ENCODE peak calls at places on chromosomes 7 and 10, in seven cellular contexts. T is stimulated activated CD4-positive, alpha-beta T cell treated with anti-CD3 and anti-CD28 coated beads, Interleukin-4, amount 100 ng/mL, for 1 hour; B is GM13977; F is astrocyte; I is activated naive CD8-positive, alpha-beta T cell treated with anti-CD3 and anti-CD28 coated beads, Interleukin-2, amount 50 U/mL, for 16 hours; J is amniotic epithelial cell; D is posterior cingulate gyrus. W is an unnamed sample.

GRCh38 chr7:42907316-42907715 is 4.6 kb downstream of the C7orf25 start:
- DNase-seq in T (no peak), B (no peak), F (peak), I (no peak), J (peak), D (no peak), W (no peak)

GRCh38 chr10:62250594-62251198 is 17.9 kb downstream of the RTKN2 start:
- DNase-seq in T (no peak), B (no peak), F (peak), I (no peak), J (peak), D (no peak), W (no peak)

GRCh38 chr10:21757601-21757901 is 223.5 kb downstream of the MLLT10 start:
- DNase-seq in T (no peak), B (no peak), F (no peak), I (no peak), J (no peak), D (no peak), W (no peak)

GRCh38 chr10:73850863-73851461 is 23.4 kb downstream of the CAMK2G start:
- DNase-seq in T (no peak), B (no peak), F (peak), I (no peak), J (peak), D (peak), W (no peak)

GRCh38 chr7:89549768-89550167 is 604.5 kb upstream of the STEAP1 start:
- DNase-seq in T (no peak), B (no peak), F (no peak), I (no peak), J (no peak), D (no peak), W (no peak)

GRCh38 chr10:99539120-99539519 is 6.4 kb downstream of the NKX2-3 start:
- DNase-seq in T (no peak), B (no peak), F (no peak), I (no peak), J (no peak), D (no peak), W (no peak)

GRCh38 chr7:48193421-48193820 is 22.2 kb downstream of the ABCA13 start:
- DNase-seq in T (no peak), B (no peak), F (no peak), I (no peak), J (no peak), D (no peak), W (no peak)

GRCh38 chr10:18681366-18681765 is 22.1 kb downstream of the ARL5B start:
- DNase-seq in T (no peak), B (no peak), F (no peak), I (no peak), J (peak), D (no peak), W (no peak)

GRCh38 chr7:136114966-136115762 is 138.0 kb upstream of the MTPN start:
- DNase-seq in T (peak), B (peak), F (peak), I (no peak), J (peak), D (no peak), W (peak)

GRCh38 chr7:137001041-137001440 is 132.6 kb downstream of the CHRM2 start:
- DNase-seq in T (no peak), B (no peak), F (peak), I (no peak), J (no peak), D (no peak), W (no peak)

GRCh38 chr7:1979591-1980560 is 252.9 kb downstream of the MAD1L1 start:
- DNase-seq in T (no peak), B (peak), F (no peak), I (no peak), J (no peak), D (peak), W (peak)

GRCh38 chr10:72297281-72297967 is 23.7 kb downstream of the DDIT4 start:
- DNase-seq in T (peak), B (peak), F (peak), I (peak), J (peak), D (peak), W (peak)

GRCh38 chr7:107614425-107614824 is 34.4 kb downstream of the BCAP29 start:
- DNase-seq in T (no peak), B (no peak), F (peak), I (no peak), J (peak), D (no peak), W (no peak)

GRCh38 chr7:71486856-71487628 is 355.1 kb downstream of the GALNT17 start:
- DNase-seq in T (no peak), B (no peak), F (peak), I (no peak), J (no peak), D (no peak), W (no peak)

GRCh38 chr7:68688416-68689086 is 909.7 kb upstream of the AUTS2 start:
- DNase-seq in T (no peak), B (no peak), F (peak), I (no peak), J (no peak), D (no peak), W (no peak)

GRCh38 chr7:41136551-41136950 is 566.3 kb downstream of the INHBA start:
- DNase-seq in T (no peak), B (no peak), F (no peak), I (no peak), J (no peak), D (peak), W (no peak)

GRCh38 chr7:155336812-155337602 is 39.3 kb downstream of the INSIG1 start:
- DNase-seq in T (no peak), B (no peak), F (no peak), I (no peak), J (no peak), D (peak), W (no peak)

GRCh38 chr10:3747984-3748383 is 37.0 kb downstream of the KLF6 start:
- DNase-seq in T (no peak), B (no peak), F (no peak), I (no peak), J (no peak), D (no peak), W (no peak)

GRCh38 chr10:3192856-3193635 is 20.5 kb upstream of the PITRM1 start:
- DNase-seq in T (peak), B (peak), F (peak), I (no peak), J (peak), D (no peak), W (no peak)

GRCh38 chr7:99733448-99733847 is 1.5 kb downstream of the CYP3A7 start:
- DNase-seq in T (peak), B (no peak), F (no peak), I (no peak), J (no peak), D (no peak), W (no peak)

GRCh38 chr7:29193316-29194205 is 1.0 kb upstream of the CHN2 start:
- DNase-seq in T (no peak), B (no peak), F (no peak), I (no peak), J (no peak), D (no peak), W (no peak)

GRCh38 chr10:91006752-91007346 is 86.0 kb upstream of the ANKRD1 start:
- DNase-seq in T (no peak), B (peak), F (no peak), I (no peak), J (no peak), D (no peak), W (peak)

GRCh38 chr10:112898540-112899395 is 51.3 kb upstream of the TCF7L2 start:
- DNase-seq in T (no peak), B (no peak), F (peak), I (no peak), J (peak), D (no peak), W (no peak)

GRCh38 chr7:130838738-130839137 is 104.7 kb upstream of the KLF14 start:
- DNase-seq in T (no peak), B (peak), F (peak), I (no peak), J (peak), D (no peak), W (no peak)

GRCh38 chr10:32687546-32687945 is 241.6 kb downstream of the CCDC7 start:
- DNase-seq in T (no peak), B (no peak), F (no peak), I (no peak), J (no peak), D (no peak), W (no peak)

GRCh38 chr7:25148772-25149575 is 23.9 kb upstream of the CYCS start:
- DNase-seq in T (no peak), B (no peak), F (no peak), I (no peak), J (peak), D (no peak), W (no peak)

GRCh38 chr10:123146013-123146891 is 1.7 kb upstream of the HMX2 start:
- DNase-seq in T (no peak), B (peak), F (no peak), I (no peak), J (no peak), D (no peak), W (no peak)

GRCh38 chr10:116913681-116914080 is 64.4 kb downstream of the ENO4 start:
- DNase-seq in T (no peak), B (no peak), F (no peak), I (no peak), J (no peak), D (peak), W (no peak)